ENCODE peak calls at places on chromosomes 7 and 10, in seven cellular contexts. E is lower leg skin, N is HS-27A, Z is LoVo, O is astrocyte of the cerebellum, R is GM18507, D is COR-L47. W is an unnamed sample.

GRCh38 chr7:45196374-45196773 is 38.8 kb downstream of the RAMP3 start:
- DNase-seq in Z (no peak), E (peak; percentile 49), R (no peak), N (no peak), D (no peak), O (no peak), W (no peak)

GRCh38 chr7:128957613-128958012 is 19.9 kb downstream of the IRF5 start:
- DNase-seq in N (no peak), D (no peak), R (no peak), O (no peak), Z (no peak), E (no peak), W (no peak)

GRCh38 chr7:74306737-74307469 is 17.7 kb downstream of the CLIP2 start:
- DNase-seq in R (no peak), Z (no peak), O (peak; percentile 61), D (no peak), E (no peak), N (no peak), W (no peak)

GRCh38 chr7:107528461-107528860 is 35.3 kb downstream of the COG5 start:
- DNase-seq in Z (no peak), R (no peak), D (no peak), O (peak; percentile 23), E (no peak), N (no peak), W (no peak)

GRCh38 chr7:132575987-132576722 is at the start of gene PLXNA4:
- DNase-seq in R (no peak), E (peak; percentile 82), D (peak; percentile 18), N (no peak), Z (no peak), O (no peak), W (no peak)

GRCh38 chr7:80088705-80089104 is 45.9 kb upstream of the GNAI1 start:
- DNase-seq in E (no peak), N (no peak), O (no peak), D (no peak), R (no peak), Z (no peak), W (no peak)

GRCh38 chr10:37754538-37755323 is 102.7 kb downstream of the ZNF248 start:
- DNase-seq in Z (peak; percentile 23), D (no peak), R (peak; percentile 2), N (no peak), O (no peak), E (no peak), W (no peak)

GRCh38 chr10:88228130-88228529 is 355.0 kb downstream of the RNLS start:
- DNase-seq in R (no peak), Z (no peak), E (no peak), D (no peak), O (no peak), N (no peak), W (no peak)

GRCh38 chr10:72736176-72736795 is 44.3 kb downstream of the MCU start:
- DNase-seq in D (no peak), R (no peak), N (no peak), O (peak; percentile 32), Z (peak; percentile 53), E (no peak), W (no peak)

GRCh38 chr7:4849390-4849789 is 12.4 kb downstream of the PAPOLB start:
- DNase-seq in E (no peak), O (no peak), R (no peak), Z (peak; percentile 26), N (no peak), D (peak; percentile 21), W (no peak)

GRCh38 chr7:155972247-155972646 is 160.0 kb upstream of the SHH start:
- DNase-seq in D (no peak), E (peak; percentile 68), R (no peak), N (no peak), Z (no peak), O (no peak), W (no peak)

GRCh38 chr7:152086513-152086912 is 61.0 kb downstream of the GALNT11 start:
- DNase-seq in R (no peak), E (no peak), D (no peak), O (no peak), Z (no peak), N (no peak), W (no peak)

GRCh38 chr7:130232209-130232608 is 24.5 kb downstream of the SSMEM1 start:
- DNase-seq in D (no peak), R (no peak), N (no peak), E (no peak), Z (no peak), O (no peak), W (no peak)

GRCh38 chr7:47253650-47254080 is 328.2 kb downstream of the TNS3 start:
- DNase-seq in E (peak; percentile 89), Z (no peak), R (no peak), N (no peak), D (no peak), O (no peak), W (no peak)

GRCh38 chr10:98790817-98791216 is 344.1 kb upstream of the HPS1 start:
- DNase-seq in E (no peak), R (no peak), O (no peak), D (no peak), Z (no peak), N (no peak), W (no peak)

GRCh38 chr10:124539935-124540641 is 78.5 kb downstream of the LHPP start:
- DNase-seq in D (no peak), E (peak; percentile 94), N (no peak), R (peak; percentile 49), O (peak; percentile 9), Z (no peak), W (no peak)

GRCh38 chr10:1829712-1830111 is 92.4 kb upstream of the ADARB2 start:
- DNase-seq in N (no peak), R (no peak), D (no peak), E (no peak), O (no peak), Z (no peak), W (no peak)

GRCh38 chr7:103413407-103413806 is 32.6 kb downstream of the SLC26A5 start:
- DNase-seq in Z (no peak), D (no peak), E (no peak), O (no peak), R (no peak), N (no peak), W (no peak)

GRCh38 chr10:23070819-23071218 is 24.6 kb upstream of the MSRB2 start:
- DNase-seq in O (no peak), D (no peak), R (no peak), E (no peak), N (no peak), Z (no peak), W (no peak)

GRCh38 chr7:53596230-53596629 is 560.8 kb downstream of the POM121L12 start:
- DNase-seq in Z (no peak), E (no peak), R (no peak), D (no peak), N (no peak), O (peak; percentile 26), W (no peak)

W was measured in vagina.